ENCODE peak calls at places on chromosomes 3 and 15, in seven cellular contexts. M is H54, W is IMR-90, V is tibial nerve, S is ovary, O is Peyer's patch, K is stomach. Y is an unnamed sample.

GRCh38 chr15:86916671-86917450 is 837.2 kb downstream of the AGBL1 start:
- DNase-seq in M (no peak), S (no peak), O (no peak), V (peak), K (no peak), W (no peak), Y (no peak)

GRCh38 chr3:133445111-133445510 is 45.3 kb downstream of the BFSP2 start:
- DNase-seq in M (no peak), S (no peak), K (no peak), V (no peak), O (no peak), W (no peak), Y (no peak)

GRCh38 chr15:60701261-60702019 is 222.5 kb upstream of the ICE2 start:
- DNase-seq in K (no peak), M (no peak), V (no peak), S (no peak), O (no peak), W (peak), Y (no peak)

GRCh38 chr3:13522236-13522635 is 26.7 kb upstream of the FBLN2 start:
- DNase-seq in M (no peak), O (no peak), S (no peak), W (no peak), K (no peak), V (no peak), Y (no peak)

GRCh38 chr15:92467245-92467644 is 73.6 kb downstream of the ST8SIA2 start:
- DNase-seq in W (no peak), S (no peak), V (no peak), K (no peak), M (no peak), O (no peak), Y (no peak)

GRCh38 chr15:74787251-74788041 is 5.6 kb downstream of the CSK start:
- DNase-seq in K (peak), M (peak), S (no peak), O (peak), W (peak), V (peak), Y (no peak)

GRCh38 chr15:94174399-94174802 is 57.0 kb upstream of the MCTP2 start:
- DNase-seq in M (no peak), S (no peak), K (no peak), V (no peak), W (peak), O (no peak), Y (no peak)

GRCh38 chr15:23483821-23484299 is 36.8 kb upstream of the GOLGA6L2 start:
- DNase-seq in O (no peak), M (no peak), S (no peak), V (no peak), K (no peak), W (no peak), Y (no peak)

GRCh38 chr3:3665546-3665945 is 133.7 kb upstream of the LRRN1 start:
- DNase-seq in K (no peak), V (no peak), O (no peak), S (no peak), M (no peak), W (no peak), Y (no peak)

GRCh38 chr15:71171195-71171594 is 55.9 kb downstream of the THSD4 start:
- DNase-seq in O (no peak), V (no peak), W (no peak), K (no peak), S (no peak), M (no peak), Y (no peak)

GRCh38 chr3:50612973-50613851 is 1.6 kb upstream of the CISH start:
- DNase-seq in K (no peak), O (no peak), V (no peak), W (no peak), M (no peak), S (no peak), Y (no peak)

GRCh38 chr3:50610181-50610971 is 1.2 kb downstream of the CISH start:
- DNase-seq in W (no peak), S (peak), M (no peak), V (no peak), O (peak), K (peak), Y (no peak)

GRCh38 chr3:50610992-50611463 is 546 bp downstream of the CISH start:
- DNase-seq in W (no peak), K (no peak), M (no peak), S (no peak), O (no peak), V (no peak), Y (no peak)

GRCh38 chr3:50611464-50612233 is at the start of gene CISH:
- DNase-seq in W (peak), M (peak), V (peak), K (peak), O (peak), S (peak), Y (peak)

DNA sequence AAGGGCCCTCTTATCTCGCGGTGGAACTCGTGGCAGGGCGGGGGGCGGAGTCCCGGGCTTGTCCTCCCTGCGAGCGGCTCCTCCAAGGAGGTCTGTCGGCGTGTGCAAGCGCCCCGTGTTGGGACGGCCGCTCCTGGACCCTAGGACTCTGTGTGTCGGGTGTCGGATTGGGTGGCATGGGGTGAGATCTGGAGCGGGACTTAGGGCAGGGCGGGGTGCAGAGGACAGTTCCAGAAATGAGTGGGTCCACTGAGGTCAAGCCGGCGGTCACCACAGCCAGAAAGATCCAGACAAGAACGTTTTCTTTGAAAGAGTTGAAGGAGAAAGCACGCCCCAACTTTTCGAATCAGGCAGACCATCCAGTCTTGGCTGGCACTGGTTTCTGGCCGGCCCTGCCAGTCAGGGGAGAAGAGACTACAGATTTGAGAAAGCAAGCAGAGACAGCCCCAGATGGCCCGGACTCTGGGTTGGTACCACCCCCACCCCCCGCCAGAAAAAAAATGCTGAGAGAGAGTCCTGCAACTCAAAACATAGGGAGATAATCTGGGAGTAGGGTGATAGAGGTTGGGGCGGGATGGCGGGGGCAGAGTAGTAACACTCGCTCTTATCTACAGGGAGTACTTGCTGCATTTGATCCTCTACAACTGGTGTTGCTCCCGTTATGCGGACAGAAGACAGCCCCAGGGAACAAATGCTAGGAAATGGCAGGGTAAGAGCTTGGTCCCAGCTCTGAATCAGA is 829 bp upstream of the CISH start:
- DNase-seq in W (no peak), K (no peak), V (no peak), M (no peak), O (no peak), S (peak), Y (no peak)
- TF ChIP-seq POLR2A in W (no peak), K (no peak), V (peak), M (peak), O (no peak), S (peak), Y (no peak)

DNA sequence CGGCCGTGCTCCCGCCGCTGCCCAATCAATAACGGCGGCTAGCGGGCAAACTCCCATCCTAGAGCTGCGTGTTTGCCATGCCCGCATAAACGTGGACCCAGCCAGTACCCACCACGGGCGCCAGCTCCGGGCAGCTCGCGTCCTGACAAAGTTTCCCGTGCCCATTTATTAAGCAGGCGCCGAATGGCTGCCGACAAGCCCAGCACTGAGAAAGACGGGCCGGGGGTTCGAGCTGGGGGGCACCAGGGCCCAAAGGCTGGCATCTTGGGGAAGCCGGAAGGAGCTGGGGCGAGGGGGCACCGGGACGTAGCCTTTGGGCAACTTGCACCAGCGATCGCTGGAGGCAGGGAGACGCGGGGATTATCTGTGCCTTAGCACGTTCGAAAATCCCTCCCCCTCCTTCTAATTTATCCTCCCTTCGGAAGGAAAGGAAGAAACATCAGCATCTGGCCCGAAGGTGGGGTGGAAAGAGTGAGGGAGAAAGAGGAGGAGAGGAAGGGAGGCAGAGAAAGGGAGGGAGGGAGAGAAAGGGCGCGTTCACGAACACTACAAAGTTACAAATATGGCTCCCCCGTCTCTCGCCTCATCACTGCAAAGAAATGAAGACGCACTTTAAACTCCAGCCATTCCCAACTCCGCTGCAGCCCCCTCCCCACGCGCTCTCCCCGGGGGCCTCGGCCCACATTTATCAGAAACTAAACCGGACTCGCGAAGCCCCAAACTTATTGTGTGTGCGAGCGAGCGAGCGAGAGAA is 1.1 kb downstream of the ANP32A start:
- DNase-seq in V (peak), O (peak), K (peak), M (peak), W (peak), S (peak), Y (peak)
- TF ChIP-seq POLR2A in V (peak), O (no peak), K (no peak), M (no peak), W (no peak), S (no peak), Y (peak)

DNA sequence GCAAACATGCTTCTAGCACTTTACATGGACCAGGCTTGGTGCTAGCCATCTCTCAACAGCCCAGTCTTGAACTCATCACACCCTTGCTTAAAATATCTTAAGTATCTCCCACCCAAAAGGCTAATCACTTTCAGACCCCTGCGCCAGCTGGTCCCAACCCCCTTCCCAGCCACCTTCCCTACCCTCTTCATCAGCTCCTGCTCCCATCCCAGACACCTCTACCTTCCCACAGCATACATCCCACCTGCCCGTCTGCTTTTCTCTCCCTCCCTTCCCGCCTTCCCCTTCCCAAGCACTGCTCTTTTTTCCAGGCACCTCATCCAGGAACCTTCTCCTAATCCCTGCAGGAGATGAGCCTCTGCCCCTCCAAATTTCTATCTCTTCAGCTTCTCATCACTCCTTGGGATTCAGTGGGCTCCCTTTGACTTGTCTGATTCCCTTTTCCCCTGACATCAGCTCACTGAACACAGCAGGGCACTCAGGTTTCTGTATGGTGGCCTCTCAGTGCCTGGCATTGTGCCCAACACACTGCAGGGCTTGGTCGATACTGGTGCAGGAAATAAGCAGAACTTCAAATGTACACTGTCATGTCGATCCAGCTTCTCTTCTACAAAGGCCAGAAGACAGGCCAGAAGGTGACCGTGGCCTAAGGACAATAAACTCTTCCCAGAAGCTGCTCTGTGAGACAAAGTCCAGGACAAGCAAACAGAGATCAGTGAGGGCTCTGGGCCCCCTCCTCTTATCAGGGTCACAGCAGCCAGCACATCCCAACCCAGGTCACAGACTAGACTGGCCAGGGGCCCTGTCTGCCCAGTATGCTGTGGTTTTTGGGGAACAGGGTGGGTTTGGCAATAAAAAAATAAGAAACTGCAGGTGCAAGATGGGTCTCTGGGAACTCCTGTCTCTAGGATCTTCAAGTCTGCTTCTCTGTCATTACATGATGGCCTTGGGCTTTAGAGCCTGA is 2.2 kb upstream of the ITIH1 start:
- DNase-seq in O (peak), W (no peak), K (peak), M (no peak), V (peak), S (peak), Y (no peak)
- TF ChIP-seq POLR2A in O (no peak), W (no peak), K (no peak), M (no peak), V (no peak), S (no peak), Y (no peak)

DNA sequence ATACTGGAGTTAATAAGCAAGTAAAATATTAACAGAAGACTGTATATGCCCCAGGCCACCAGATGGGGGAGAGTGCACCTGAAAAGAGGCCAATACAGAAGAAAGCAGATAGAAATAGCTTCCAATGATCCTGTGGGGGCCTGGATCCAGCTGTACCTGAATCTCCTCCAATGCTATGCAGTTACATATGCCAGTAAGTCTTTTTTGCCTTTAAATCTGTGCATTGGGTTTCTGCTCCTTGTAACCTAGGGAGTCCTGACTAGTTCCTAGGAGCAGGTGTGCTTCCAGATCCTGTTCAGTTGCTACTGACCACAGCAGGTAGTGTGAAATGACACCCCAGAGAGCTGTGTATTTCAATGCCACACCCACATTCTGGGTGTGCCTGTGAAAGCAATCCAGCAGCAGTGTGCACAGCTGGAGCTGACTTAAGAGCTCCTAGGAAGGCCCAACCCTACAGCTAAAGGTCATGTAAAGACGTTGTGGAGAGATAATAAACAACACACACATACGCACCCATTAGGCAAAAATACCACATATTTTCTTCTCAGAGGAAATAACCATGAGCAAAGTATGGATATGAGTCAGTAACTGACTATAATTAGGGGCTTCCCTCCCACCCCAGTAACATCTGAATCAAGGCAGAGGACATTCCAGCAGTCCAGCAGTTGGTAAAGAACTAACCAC is 62.2 kb upstream of the AKAP13 start:
- DNase-seq in O (peak), W (peak), S (no peak), K (peak), V (no peak), M (no peak), Y (no peak)
- TF ChIP-seq POLR2A in O (no peak), W (no peak), S (no peak), K (no peak), V (no peak), M (no peak), Y (no peak)

GRCh38 chr3:39558775-39559306 is 91.4 kb downstream of the MOBP start:
- DNase-seq in K (no peak), S (no peak), O (no peak), M (no peak), V (no peak), W (no peak), Y (no peak)

GRCh38 chr3:39559543-39559942 is 92.1 kb downstream of the MOBP start:
- DNase-seq in O (no peak), W (no peak), K (no peak), V (no peak), S (no peak), M (no peak), Y (no peak)
- TF ChIP-seq POLR2A in O (no peak), W (no peak), K (no peak), V (no peak), S (no peak), M (no peak), Y (no peak)

DNA sequence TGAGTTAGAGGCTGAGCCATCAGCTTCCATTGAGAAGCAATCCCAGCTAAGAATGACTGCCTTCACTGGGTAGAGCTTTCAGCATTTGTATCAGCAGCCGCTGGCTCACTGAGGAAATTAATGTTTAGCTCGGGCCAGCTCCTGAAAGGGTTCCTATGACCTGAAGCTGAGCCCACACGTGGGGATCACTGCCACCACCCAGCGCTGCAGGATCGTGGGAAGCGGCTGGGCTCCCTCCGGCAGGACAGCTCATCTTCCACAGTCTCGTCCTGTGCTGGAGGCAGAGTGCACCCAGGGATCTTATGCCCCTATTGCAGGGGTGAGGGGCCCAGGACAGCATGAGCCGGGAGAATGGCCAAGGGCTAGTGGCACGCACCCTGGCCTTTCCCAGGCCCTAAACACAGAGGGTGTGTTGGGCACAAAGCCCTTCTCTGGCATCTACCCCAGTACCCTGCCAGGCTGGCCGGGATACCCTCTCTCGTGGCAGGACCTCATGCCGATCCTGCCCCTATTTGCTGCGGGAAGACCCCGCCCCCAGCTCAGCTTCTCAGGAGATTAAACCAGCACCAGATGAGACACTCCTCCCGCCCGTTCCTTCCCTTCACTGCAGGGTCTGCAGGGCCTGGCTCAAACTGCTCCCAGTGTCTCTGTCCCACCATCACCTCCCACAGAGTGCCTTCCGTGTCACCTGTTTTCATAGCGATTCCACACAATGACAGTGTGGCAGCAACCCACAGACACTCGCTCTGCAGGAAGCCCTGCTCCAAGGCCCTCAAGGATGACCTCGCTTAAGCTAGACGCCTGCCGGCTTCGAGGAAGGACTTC is 28.5 kb downstream of the KLHL25 start:
- DNase-seq in O (no peak), M (no peak), S (no peak), K (no peak), W (no peak), V (no peak), Y (no peak)
- TF ChIP-seq POLR2A in O (no peak), M (no peak), S (no peak), K (no peak), W (no peak), V (no peak), Y (no peak)

DNA sequence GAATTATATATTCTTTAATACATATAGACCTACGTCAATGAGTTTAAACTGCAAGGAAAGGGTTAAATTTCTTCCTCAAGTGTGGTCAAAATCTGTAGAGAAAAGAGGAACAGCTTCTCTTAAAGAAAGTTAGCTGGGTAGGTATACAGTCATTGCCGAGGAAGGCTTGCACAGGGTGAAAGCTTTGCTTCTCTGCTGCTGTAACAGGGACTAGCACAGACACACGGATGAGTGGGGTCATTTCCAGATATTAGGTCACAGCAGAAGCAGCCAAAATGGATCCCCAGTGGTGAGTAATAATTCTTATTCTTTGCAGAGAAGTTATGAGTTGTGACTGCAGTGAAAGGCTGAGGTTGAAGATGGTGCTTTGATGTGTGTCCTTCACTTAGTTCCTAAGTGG is at the start of gene CD86:
- DNase-seq in M (no peak), O (no peak), V (no peak), W (no peak), S (no peak), K (no peak), Y (no peak)
- TF ChIP-seq POLR2A in M (no peak), O (no peak), V (no peak), W (no peak), S (no peak), K (no peak), Y (peak)